ENCODE peak calls at places on chromosomes 1 and 21, in seven cellular contexts. N is H1, Z is sigmoid colon, E is breast epithelium, V is HepG2, C is prostate gland, X is GM12878. S is an unnamed sample.

GRCh38 chr1:107669996-107670395 is 295.0 kb downstream of the VAV3 start:
- DNase-seq in N (no peak), Z (peak; percentile 95), E (peak; percentile 83), V (no peak), C (peak; percentile 60), X (no peak), S (no peak)

GRCh38 chr21:37489553-37489952 is 123.0 kb downstream of the DYRK1A start:
- DNase-seq in N (no peak), Z (no peak), E (no peak), V (no peak), C (no peak), X (no peak), S (no peak)

GRCh38 chr1:7299329-7299799 is 471.7 kb upstream of the VAMP3 start:
- DNase-seq in N (peak; percentile 46), Z (peak; percentile 84), E (peak; percentile 30), V (no peak), C (peak; percentile 21), X (no peak), S (no peak)

GRCh38 chr1:241733899-241734298 is 81.8 kb downstream of the WDR64 start:
- DNase-seq in N (no peak), Z (no peak), E (no peak), V (no peak), C (no peak), X (no peak), S (no peak)

GRCh38 chr1:37691497-37692077 is 729 bp upstream of the CDCA8 start:
- DNase-seq in N (no peak), Z (peak; percentile 74), E (peak; percentile 40), V (peak; percentile 19), C (peak; percentile 16), X (no peak), S (no peak)

GRCh38 chr1:31633117-31633516 is 11.6 kb downstream of the PEF1 start:
- DNase-seq in N (no peak), Z (no peak), E (no peak), V (peak; percentile 24), C (no peak), X (no peak), S (no peak)

GRCh38 chr1:39692152-39693064 is 1.2 kb upstream of the HPCAL4 start:
- DNase-seq in N (no peak), Z (no peak), E (no peak), V (no peak), C (no peak), X (no peak), S (no peak)

GRCh38 chr1:209900734-209901133 is 37.3 kb upstream of the SYT14 start:
- DNase-seq in N (no peak), Z (no peak), E (no peak), V (no peak), C (no peak), X (no peak), S (no peak)

GRCh38 chr1:36707221-36707620 is 224.5 kb upstream of the CSF3R start:
- DNase-seq in N (no peak), Z (no peak), E (no peak), V (no peak), C (no peak), X (no peak), S (no peak)

DNA sequence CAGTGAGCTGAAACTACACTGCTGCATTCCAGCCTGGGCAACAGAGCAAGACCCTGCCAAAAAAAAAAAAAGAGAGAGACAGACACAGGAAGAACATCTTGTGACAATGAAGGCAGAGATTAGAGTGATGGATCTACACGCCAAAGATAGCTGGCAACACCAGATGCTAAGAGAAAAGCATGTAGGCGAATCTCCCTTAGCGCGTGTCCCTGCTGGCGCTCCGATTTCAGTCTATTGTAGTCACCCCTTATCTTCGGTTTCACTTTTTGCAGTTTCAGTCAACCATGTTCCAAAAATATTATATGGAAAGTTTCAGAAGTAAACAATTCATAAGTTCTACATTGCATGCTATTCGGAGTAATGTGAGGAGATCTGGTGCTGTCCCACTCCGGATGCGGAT is 11.6 kb upstream of the BRDT start:
- DNase-seq in N (no peak), Z (no peak), E (no peak), V (no peak), C (no peak), X (no peak), S (no peak)
- TF ChIP-seq POLR2A in N (no peak), Z (no peak), E (no peak), V (no peak), C (no peak), X (no peak), S (no peak)

DNA sequence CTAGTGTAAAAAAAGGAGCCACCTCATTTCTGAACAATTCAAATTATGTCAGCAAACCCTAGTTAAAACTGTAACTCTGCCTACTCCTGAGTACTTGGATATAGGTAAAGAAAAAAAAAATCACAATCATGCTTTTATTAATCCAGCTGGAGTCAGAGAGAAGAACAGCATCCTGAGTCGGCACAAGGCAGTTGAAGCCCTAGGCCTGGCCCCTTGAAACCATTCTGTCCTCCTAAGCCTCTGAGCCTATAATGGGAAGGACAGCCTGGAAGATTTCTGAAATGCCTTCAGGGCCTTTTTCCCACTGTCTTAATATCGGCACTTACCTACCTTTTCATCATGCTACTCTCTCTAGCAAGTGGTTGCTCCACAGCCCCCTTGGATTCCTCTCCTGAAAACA is 32.5 kb downstream of the CDC42BPA start:
- DNase-seq in N (no peak), Z (no peak), E (no peak), V (no peak), C (no peak), X (no peak), S (no peak)
- TF ChIP-seq POLR2AphosphoS5 in N (no peak), Z (no peak), E (no peak), V (no peak), C (no peak), X (no peak), S (no peak)

GRCh38 chr1:183023146-183023600 is at the start of gene LAMC1:
- DNase-seq in N (peak; percentile 82), Z (peak; percentile 90), E (peak; percentile 65), V (peak; percentile 81), C (peak; percentile 52), X (no peak), S (peak; percentile 60)

GRCh38 chr1:183021405-183022201 is 1.6 kb upstream of the LAMC1 start:
- DNase-seq in N (no peak), Z (no peak), E (no peak), V (no peak), C (no peak), X (no peak), S (no peak)

GRCh38 chr1:183024352-183025337 is 1.4 kb downstream of the LAMC1 start:
- DNase-seq in N (no peak), Z (no peak), E (no peak), V (no peak), C (no peak), X (no peak), S (no peak)

GRCh38 chr1:183022202-183023145 is 746 bp upstream of the LAMC1 start:
- DNase-seq in N (no peak), Z (peak; percentile 97), E (peak; percentile 89), V (peak; percentile 73), C (peak; percentile 88), X (peak; percentile 49), S (peak; percentile 49)

GRCh38 chr1:183023601-183024351 is 556 bp downstream of the LAMC1 start:
- DNase-seq in N (no peak), Z (peak; percentile 81), E (peak; percentile 80), V (peak; percentile 77), C (peak; percentile 86), X (no peak), S (peak; percentile 54)
- TF ChIP-seq POLR2A in N (no peak), Z (no peak), E (no peak), V (no peak), C (peak; percentile 68), X (peak; percentile 65), S (no peak)

DNA sequence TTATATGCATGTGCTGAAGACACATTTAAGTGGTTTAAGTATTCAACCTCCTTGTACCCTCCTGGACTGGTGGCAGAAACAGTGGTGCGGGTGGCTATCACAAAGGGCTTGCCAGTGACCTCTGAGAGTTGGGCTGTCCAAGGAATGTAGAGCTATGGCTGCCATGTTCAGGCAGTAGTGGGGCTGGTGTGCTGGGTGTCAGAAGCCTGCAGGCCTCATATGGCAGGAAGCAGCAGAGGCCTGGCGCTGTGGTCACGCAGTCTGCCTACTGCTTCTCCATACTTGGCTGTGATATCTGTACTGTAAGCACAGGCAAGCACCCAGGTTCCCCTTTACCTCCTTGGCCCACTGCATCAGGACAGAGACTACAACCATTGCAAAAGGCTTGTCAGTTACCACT is 870.0 kb downstream of the LRRIQ3 start:
- DNase-seq in N (no peak), Z (no peak), E (no peak), V (no peak), C (no peak), X (no peak), S (no peak)
- TF ChIP-seq POLR2AphosphoS5 in N (no peak), Z (no peak), E (no peak), V (no peak), C (no peak), X (no peak), S (no peak)

GRCh38 chr1:10209905-10210810 is at the start of gene KIF1B:
- DNase-seq in N (peak; percentile 95), Z (peak; percentile 99), E (peak; percentile 98), V (peak; percentile 91), C (peak; percentile 99), X (peak; percentile 87), S (peak; percentile 100)
- TF ChIP-seq POLR2A in N (peak; percentile 60), Z (peak; percentile 45), E (peak; percentile 60), V (peak; percentile 93), C (peak; percentile 100), X (peak; percentile 85), S (no peak)

GRCh38 chr1:93448983-93449805 is 1.3 kb downstream of the FNBP1L start:
- DNase-seq in N (no peak), Z (no peak), E (peak; percentile 38), V (peak; percentile 12), C (peak; percentile 33), X (no peak), S (no peak)

GRCh38 chr1:93450331-93450730 is 2.4 kb downstream of the FNBP1L start:
- DNase-seq in N (no peak), Z (no peak), E (no peak), V (no peak), C (no peak), X (no peak), S (no peak)

GRCh38 chr1:93448292-93448982 is 519 bp downstream of the FNBP1L start:
- DNase-seq in N (no peak), Z (peak; percentile 80), E (peak; percentile 35), V (peak; percentile 26), C (peak; percentile 45), X (no peak), S (peak; percentile 41)

GRCh38 chr1:93459126-93459525 is 11.2 kb downstream of the FNBP1L start:
- DNase-seq in N (no peak), Z (no peak), E (no peak), V (no peak), C (no peak), X (no peak), S (no peak)

GRCh38 chr1:93453911-93454310 is 6.0 kb downstream of the FNBP1L start:
- DNase-seq in N (no peak), Z (no peak), E (no peak), V (no peak), C (no peak), X (no peak), S (no peak)
- TF ChIP-seq POLR2AphosphoS5 in N (no peak), Z (no peak), E (no peak), V (no peak), C (no peak), X (no peak), S (no peak)

GRCh38 chr1:27603962-27604578 is at the start of gene AHDC1:
- DNase-seq in N (no peak), Z (peak; percentile 97), E (peak; percentile 93), V (peak; percentile 74), C (peak; percentile 94), X (no peak), S (peak; percentile 96)
- TF ChIP-seq POLR2A in N (no peak), Z (peak; percentile 76), E (peak; percentile 75), V (no peak), C (peak; percentile 95), X (peak; percentile 94), S (no peak)